ENCODE peak calls at places on chromosome 13, in seven cellular contexts. V, U, I, Z, J, B and R are unnamed samples.

GRCh38 chr13:30739646-30740642 is 4.6 kb downstream of the ALOX5AP start:
- DNase-seq in V (peak), U (no peak), Z (no peak), I (peak), B (no peak), J (peak), R (no peak)

GRCh38 chr13:74835579-74835978 is 646.4 kb downstream of the TBC1D4 start:
- DNase-seq in J (no peak), Z (no peak), V (no peak), B (no peak), U (no peak), I (no peak), R (no peak)

GRCh38 chr13:20305587-20305986 is 73.5 kb upstream of the GJB6 start:
- DNase-seq in U (no peak), V (no peak), J (no peak), Z (no peak), B (no peak), I (no peak), R (no peak)

GRCh38 chr13:30755678-30756077 is 20.3 kb downstream of the ALOX5AP start:
- DNase-seq in Z (no peak), V (no peak), U (no peak), I (no peak), J (no peak), B (no peak), R (peak)

GRCh38 chr13:25963681-25964080 is 88.1 kb downstream of the SHISA2 start:
- DNase-seq in U (peak), I (no peak), J (no peak), Z (no peak), V (no peak), B (no peak), R (no peak)

GRCh38 chr13:79227418-79227817 is 178.6 kb downstream of the RBM26 start:
- DNase-seq in I (no peak), B (no peak), U (no peak), Z (no peak), J (no peak), V (no peak), R (no peak)

GRCh38 chr13:23547000-23547590 is 23.1 kb upstream of the TNFRSF19 start:
- DNase-seq in B (no peak), Z (no peak), J (peak), V (peak), I (no peak), U (peak), R (no peak)

GRCh38 chr13:24348797-24349515 is 39.6 kb downstream of the C1QTNF9 start:
- DNase-seq in J (no peak), B (no peak), U (no peak), V (no peak), Z (no peak), I (no peak), R (no peak)

GRCh38 chr13:98014766-98015165 is 61.3 kb downstream of the IPO5 start:
- DNase-seq in Z (peak), B (no peak), V (peak), J (peak), I (no peak), U (no peak), R (no peak)

GRCh38 chr13:89470901-89471300 is 1799.7 kb downstream of the SLITRK5 start:
- DNase-seq in V (no peak), Z (no peak), I (no peak), U (no peak), J (no peak), B (no peak), R (no peak)

GRCh38 chr13:43911283-43911682 is 31.6 kb downstream of the LACC1 start:
- DNase-seq in J (no peak), V (no peak), I (no peak), Z (no peak), B (no peak), U (no peak), R (no peak)

GRCh38 chr13:72290962-72291681 is 424.1 kb upstream of the DACH1 start:
- DNase-seq in I (no peak), B (no peak), J (peak), U (no peak), V (peak), Z (peak), R (no peak)

GRCh38 chr13:51519839-51520238 is 64.4 kb upstream of the WDFY2 start:
- DNase-seq in V (peak), Z (no peak), J (peak), U (peak), I (no peak), B (no peak), R (no peak)

GRCh38 chr13:50732712-50733111 is 110.8 kb downstream of the DLEU7 start:
- DNase-seq in Z (peak), U (no peak), B (no peak), I (no peak), V (peak), J (peak), R (no peak)

GRCh38 chr13:100724568-100724967 is 50.0 kb upstream of the TMTC4 start:
- DNase-seq in J (no peak), Z (no peak), I (no peak), V (no peak), U (no peak), B (no peak), R (no peak)

GRCh38 chr13:110109910-110110309 is 197.0 kb downstream of the COL4A1 start:
- DNase-seq in Z (peak), U (peak), I (no peak), V (peak), B (no peak), J (peak), R (no peak)

GRCh38 chr13:79282976-79283375 is 123.1 kb downstream of the RBM26 start:
- DNase-seq in V (no peak), J (no peak), U (no peak), B (no peak), Z (no peak), I (no peak), R (no peak)

GRCh38 chr13:46489586-46490023 is 63.4 kb upstream of the LRCH1 start:
- DNase-seq in V (peak), U (no peak), J (peak), Z (peak), I (no peak), B (no peak), R (no peak)

GRCh38 chr13:113488283-113488682 is 2.2 kb downstream of the DCUN1D2 start:
- DNase-seq in B (no peak), I (no peak), J (no peak), V (no peak), Z (no peak), U (no peak), R (no peak)

GRCh38 chr13:30616927-30617314 is 799 bp upstream of the USPL1 start:
- DNase-seq in B (peak), Z (peak), V (peak), I (peak), J (peak), U (peak), R (peak)

GRCh38 chr13:114062754-114063153 is 69.7 kb downstream of the RASA3 start:
- DNase-seq in U (no peak), Z (no peak), J (peak), V (no peak), B (no peak), I (no peak), R (no peak)

GRCh38 chr13:80083516-80084085 is 257.3 kb downstream of the SPRY2 start:
- DNase-seq in V (peak), U (peak), J (peak), I (no peak), B (no peak), Z (no peak), R (no peak)

GRCh38 chr13:46296920-46297319 is 85.2 kb downstream of the LRRC63 start:
- DNase-seq in U (no peak), J (peak), B (no peak), Z (peak), V (peak), I (no peak), R (no peak)

GRCh38 chr13:25170554-25171107 is 1.5 kb downstream of the AMER2 start:
- DNase-seq in V (no peak), B (peak), I (no peak), U (no peak), Z (no peak), J (no peak), R (no peak)

GRCh38 chr13:114002009-114002544 is 28.2 kb upstream of the C13orf46 start:
- DNase-seq in J (no peak), U (no peak), Z (no peak), V (no peak), I (no peak), B (no peak), R (no peak)

GRCh38 chr13:79405831-79406596 is at the start of gene RBM26:
- DNase-seq in B (peak), V (peak), I (peak), U (peak), J (peak), Z (peak), R (peak)

GRCh38 chr13:47076536-47076935 is 179.7 kb upstream of the HTR2A start:
- DNase-seq in B (no peak), U (no peak), Z (peak), J (no peak), I (no peak), V (peak), R (no peak)

GRCh38 chr13:97274782-97275252 is 52.7 kb downstream of the MBNL2 start:
- DNase-seq in I (no peak), J (peak), Z (no peak), V (peak), U (no peak), B (no peak), R (no peak)

GRCh38 chr13:74910399-74910798 is 571.6 kb downstream of the TBC1D4 start:
- DNase-seq in Z (no peak), U (no peak), J (no peak), V (no peak), I (no peak), B (no peak), R (no peak)

GRCh38 chr13:21219044-21219381 is 42.6 kb downstream of the MRPL57 start:
- DNase-seq in U (no peak), I (no peak), V (no peak), Z (no peak), J (no peak), B (no peak), R (no peak)

GRCh38 chr13:79659161-79659560 is 178.2 kb downstream of the NDFIP2 start:
- DNase-seq in J (no peak), I (no peak), B (no peak), Z (no peak), U (no peak), V (peak), R (no peak)

GRCh38 chr13:89454736-89455135 is 1783.6 kb downstream of the SLITRK5 start:
- DNase-seq in U (no peak), Z (no peak), B (no peak), I (no peak), J (no peak), V (no peak), R (no peak)

GRCh38 chr13:40087021-40088002 is 431.9 kb downstream of the COG6 start:
- DNase-seq in Z (no peak), J (no peak), B (no peak), V (no peak), I (no peak), U (no peak), R (no peak)

GRCh38 chr13:51971520-51972426 is 39.5 kb downstream of the ATP7B start:
- DNase-seq in V (no peak), J (no peak), B (no peak), Z (no peak), U (no peak), I (no peak), R (no peak)